ENCODE peak calls at places on chromosome 18, in six cellular contexts. T, M, V, E, Y and I are unnamed samples.

GRCh38 chr18:78733762-78734613 is 245.6 kb upstream of the SALL3 start:
- DNase-seq in T (no peak), M (no peak), V (no peak), E (no peak), Y (no peak), I (no peak)

GRCh38 chr18:27353273-27353672 is 168.2 kb upstream of the CHST9 start:
- DNase-seq in T (no peak), M (no peak), V (no peak), E (no peak), Y (no peak), I (no peak)

GRCh38 chr18:2823202-2823601 is 23.6 kb upstream of the EMILIN2 start:
- DNase-seq in T (no peak), M (no peak), V (no peak), E (no peak), Y (no peak), I (no peak)

GRCh38 chr18:65287642-65288041 is 463.2 kb upstream of the CDH7 start:
- DNase-seq in T (no peak), M (no peak), V (no peak), E (no peak), Y (no peak), I (no peak)

GRCh38 chr18:24672165-24672950 is 211.9 kb downstream of the HRH4 start:
- DNase-seq in T (peak), M (no peak), V (no peak), E (no peak), Y (no peak), I (peak)

GRCh38 chr18:31490838-31491237 is 7.1 kb upstream of the DSG2 start:
- DNase-seq in T (no peak), M (no peak), V (no peak), E (no peak), Y (no peak), I (no peak)

GRCh38 chr18:26640541-26640940 is 92.2 kb upstream of the KCTD1 start:
- DNase-seq in T (no peak), M (no peak), V (no peak), E (no peak), Y (no peak), I (no peak)

GRCh38 chr18:54878057-54878661 is 49.9 kb downstream of the RAB27B start:
- DNase-seq in T (no peak), M (no peak), V (no peak), E (no peak), Y (no peak), I (no peak)

GRCh38 chr18:48896875-48897511 is 53.8 kb downstream of the SMAD7 start:
- DNase-seq in T (no peak), M (no peak), V (peak), E (peak), Y (peak), I (peak)

GRCh38 chr18:5649439-5649838 is 105.6 kb upstream of the EPB41L3 start:
- DNase-seq in T (no peak), M (no peak), V (no peak), E (no peak), Y (no peak), I (no peak)

GRCh38 chr18:13406770-13407169 is 188.2 kb downstream of the LDLRAD4 start:
- DNase-seq in T (no peak), M (no peak), V (no peak), E (no peak), Y (no peak), I (no peak)

GRCh38 chr18:72867721-72868665 is at the start of gene NETO1:
- DNase-seq in T (peak), M (no peak), V (peak), E (no peak), Y (no peak), I (no peak)

GRCh38 chr18:79335833-79336360 is 59.8 kb upstream of the NFATC1 start:
- DNase-seq in T (no peak), M (no peak), V (no peak), E (no peak), Y (no peak), I (no peak)

DNA sequence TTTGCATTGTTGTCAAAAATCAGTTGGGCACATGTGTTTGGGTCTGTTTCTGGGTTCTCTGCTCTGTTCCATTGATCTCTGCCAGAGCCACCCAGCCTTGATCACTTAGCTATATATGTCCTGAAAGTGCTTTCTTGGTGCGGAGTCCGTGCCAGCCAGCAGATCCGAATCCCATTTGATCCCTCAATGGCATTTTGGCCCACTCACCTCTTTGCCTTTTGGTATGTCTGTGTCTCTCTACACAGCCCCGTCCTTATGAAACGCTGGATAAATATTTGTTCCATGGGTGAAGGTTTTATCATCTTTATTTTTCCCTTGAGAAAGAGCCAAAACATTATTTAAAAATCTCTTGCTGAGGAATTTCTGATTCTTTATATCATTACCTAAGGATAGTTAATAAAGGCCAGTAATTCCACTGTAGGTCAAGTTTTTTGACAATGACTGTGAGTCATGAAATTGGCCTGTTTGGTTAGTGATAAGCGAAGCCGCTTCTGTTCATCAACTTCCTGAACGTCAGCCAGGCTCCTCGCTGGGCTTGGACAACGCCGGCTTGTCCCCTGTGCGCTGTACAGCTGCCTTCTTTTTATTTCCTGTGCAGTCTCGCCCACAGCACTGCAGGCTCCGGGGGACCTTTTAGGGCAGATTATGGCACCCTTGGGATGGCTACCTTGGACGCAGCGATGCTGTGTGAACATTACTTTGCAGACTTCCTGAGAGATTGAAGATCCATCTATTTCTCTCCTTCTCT is 24.9 kb downstream of the MTCL1 start:
- DNase-seq in T (peak), M (peak), V (no peak), E (peak), Y (peak), I (no peak)
- TF ChIP-seq MAX in T (no peak), M (peak), V (no peak), E (peak), Y (no peak), I (no peak)

GRCh38 chr18:8951491-8951890 is 151.0 kb upstream of the NDUFV2 start:
- DNase-seq in T (no peak), M (no peak), V (no peak), E (no peak), Y (no peak), I (no peak)
- TF ChIP-seq MAX in T (no peak), M (no peak), V (no peak), E (no peak), Y (no peak), I (no peak)

GRCh38 chr18:7155092-7155491 is 37.5 kb upstream of the LAMA1 start:
- DNase-seq in T (no peak), M (no peak), V (no peak), E (no peak), Y (no peak), I (no peak)
- TF ChIP-seq MAX in T (no peak), M (no peak), V (no peak), E (no peak), Y (no peak), I (no peak)

GRCh38 chr18:33603434-33603833 is 25.4 kb downstream of the ASXL3 start:
- DNase-seq in T (no peak), M (no peak), V (no peak), E (no peak), Y (no peak), I (no peak)
- TF ChIP-seq MAX in T (no peak), M (no peak), V (no peak), E (no peak), Y (no peak), I (no peak)